ENCODE peak calls at places on chromosomes 7 and 10, in six cellular contexts. Y is non-pigmented ciliary epithelial cell, X is fibroblast of the conjunctiva, C is Kasumi-1, I is EL, Z is M059J. G is an unnamed sample.

GRCh38 chr7:43501881-43502280 is 81.0 kb upstream of the STK17A start:
- DNase-seq in C (no peak), I (peak), X (no peak), Z (peak), Y (peak), G (peak)

GRCh38 chr7:18434171-18434570 is 61.4 kb upstream of the HDAC9 start:
- DNase-seq in I (no peak), C (no peak), X (no peak), Z (no peak), Y (no peak), G (no peak)

GRCh38 chr7:148804343-148805234 is 79.5 kb downstream of the EZH2 start:
- DNase-seq in X (no peak), Z (no peak), C (no peak), I (no peak), Y (no peak), G (no peak)

GRCh38 chr10:72954596-72955569 is at the start of gene PLA2G12B:
- DNase-seq in Y (no peak), X (no peak), C (no peak), Z (no peak), I (no peak), G (no peak)

GRCh38 chr10:78905940-78906308 is 162.8 kb upstream of the ZMIZ1 start:
- DNase-seq in I (no peak), C (no peak), X (no peak), Y (no peak), Z (no peak), G (no peak)

GRCh38 chr7:113100091-113100723 is 13.6 kb upstream of the GPR85 start:
- DNase-seq in I (no peak), Y (no peak), Z (peak), C (no peak), X (no peak), G (peak)

GRCh38 chr10:86372785-86373239 is 6.2 kb upstream of the GRID1 start:
- DNase-seq in C (no peak), Y (no peak), X (no peak), Z (no peak), I (no peak), G (no peak)

GRCh38 chr7:157827045-157827862 is 490.4 kb downstream of the DNAJB6 start:
- DNase-seq in Z (no peak), X (no peak), C (no peak), Y (no peak), I (no peak), G (no peak)

GRCh38 chr7:34190299-34190698 is 285.0 kb downstream of the BMPER start:
- DNase-seq in C (no peak), Y (no peak), X (no peak), Z (no peak), I (no peak), G (no peak)

GRCh38 chr7:81627565-81628287 is 142.1 kb downstream of the HGF start:
- DNase-seq in Z (peak), Y (peak), I (peak), C (no peak), X (no peak), G (peak)

GRCh38 chr7:74106846-74107245 is 23.2 kb downstream of the LIMK1 start:
- DNase-seq in Y (no peak), C (no peak), I (no peak), X (no peak), Z (no peak), G (no peak)

GRCh38 chr7:140673770-140674155 is 1.0 kb downstream of the ADCK2 start:
- DNase-seq in Z (no peak), I (no peak), C (no peak), Y (no peak), X (no peak), G (no peak)

GRCh38 chr10:128296608-128297007 is 170.4 kb upstream of the MKI67 start:
- DNase-seq in C (no peak), I (no peak), X (no peak), Y (no peak), Z (no peak), G (no peak)

GRCh38 chr7:54988516-54988915 is 30.3 kb upstream of the EGFR start:
- DNase-seq in I (no peak), C (no peak), Z (no peak), Y (no peak), X (no peak), G (no peak)

GRCh38 chr10:58064714-58065528 is 202.8 kb downstream of the IPMK start:
- DNase-seq in Y (peak), I (peak), Z (peak), X (peak), C (peak), G (peak)

GRCh38 chr10:131126321-131127121 is 185.0 kb downstream of the TCERG1L start:
- DNase-seq in I (no peak), Y (no peak), C (no peak), Z (no peak), X (no peak), G (no peak)

GRCh38 chr10:58577394-58577793 is 64.7 kb downstream of the BICC1 start:
- DNase-seq in X (peak), Y (no peak), I (peak), C (peak), Z (no peak), G (peak)

GRCh38 chr10:27041196-27041595 is 59.1 kb downstream of the ANKRD26 start:
- DNase-seq in I (peak), Z (no peak), X (no peak), C (no peak), Y (peak), G (peak)